ENCODE peak calls at places on chromosomes 5 and 9, in four cellular contexts. C is GM12878, I is H1, Z is HCT116. J is an unnamed sample. For H3K79me2, the result is how much of the 10 kb centered on the place peaks cover.

GRCh38 chr5:116495786-116496185 is 78.8 kb downstream of the SEMA6A start:
- DNase-seq in C (no peak), I (no peak), Z (no peak), J (no peak)

GRCh38 chr5:154333016-154333415 is 112.8 kb upstream of the SAP30L start:
- DNase-seq in C (no peak), I (no peak), Z (no peak), J (no peak)

GRCh38 chr5:31811210-31811609 is 172.3 kb downstream of the PDZD2 start:
- DNase-seq in C (no peak), I (no peak), Z (peak), J (peak)

GRCh38 chr9:75369989-75370388 is 281.7 kb downstream of the OSTF1 start:
- DNase-seq in C (no peak), I (no peak), Z (no peak), J (no peak)

GRCh38 chr5:1521054-1521453 is 2.7 kb downstream of the LPCAT1 start:
- DNase-seq in C (no peak), I (no peak), Z (no peak), J (no peak)

GRCh38 chr5:105735704-105736103 is 1935.0 kb downstream of the EFNA5 start:
- DNase-seq in C (no peak), I (no peak), Z (no peak), J (no peak)

GRCh38 chr5:117380316-117380715 is 805.7 kb upstream of the SEMA6A start:
- DNase-seq in C (no peak), I (no peak), Z (no peak), J (no peak)

GRCh38 chr9:35135988-35136387 is 20.3 kb upstream of the ATOSB start:
- DNase-seq in C (no peak), I (no peak), Z (no peak), J (no peak)

GRCh38 chr9:87556821-87557220 is 59.2 kb downstream of the DAPK1 start:
- DNase-seq in C (no peak), I (no peak), Z (no peak), J (no peak)

GRCh38 chr5:13814293-13814692 is 130.2 kb downstream of the DNAH5 start:
- DNase-seq in C (no peak), I (no peak), Z (no peak), J (no peak)

GRCh38 chr9:95341262-95342011 is 23.9 kb upstream of the FANCC start:
- DNase-seq in C (no peak), I (no peak), Z (no peak), J (peak)

GRCh38 chr9:125472926-125473701 is 211.5 kb downstream of the GAPVD1 start:
- DNase-seq in C (no peak), I (no peak), Z (no peak), J (peak)

GRCh38 chr9:125476645-125477044 is 215.0 kb downstream of the GAPVD1 start:
- DNase-seq in C (no peak), I (no peak), Z (no peak), J (no peak)

GRCh38 chr9:92325269-92325990 is at the start of the genes CENPP and NOL8:
- DNase-seq in C (peak), I (peak), Z (peak), J (peak)

GRCh38 chr5:76622973-76623596 is at the start of gene F2RL2:
- DNase-seq in C (no peak), I (no peak), Z (no peak), J (peak)

GRCh38 chr9:12516031-12516430 is 177.2 kb upstream of the TYRP1 start:
- DNase-seq in C (no peak), I (no peak), Z (no peak), J (no peak)

GRCh38 chr5:2556375-2556966 is 195.0 kb downstream of the IRX2 start:
- DNase-seq in C (no peak), I (no peak), Z (no peak), J (no peak)

GRCh38 chr9:93317495-93318094 is 133.7 kb downstream of the WNK2 start:
- DNase-seq in C (no peak), I (no peak), Z (no peak), J (no peak)

GRCh38 chr5:85931220-85931619 is 686.5 kb upstream of the COX7C start:
- DNase-seq in C (no peak), I (no peak), Z (no peak), J (no peak)

GRCh38 chr5:141094481-141095262 is at the start of gene PCDHB2:
- DNase-seq in C (no peak), I (peak), Z (no peak), J (peak)

GRCh38 chr5:67643531-67643930 is 446.9 kb upstream of the CD180 start:
- DNase-seq in C (no peak), I (no peak), Z (no peak), J (no peak)

GRCh38 chr9:134284273-134284672 is 42.0 kb upstream of the RXRA start:
- DNase-seq in C (no peak), I (no peak), Z (no peak), J (no peak)

GRCh38 chr5:157252741-157253465 is 13.0 kb upstream of the CYFIP2 start:
- DNase-seq in C (peak), I (no peak), Z (no peak), J (no peak)

DNA sequence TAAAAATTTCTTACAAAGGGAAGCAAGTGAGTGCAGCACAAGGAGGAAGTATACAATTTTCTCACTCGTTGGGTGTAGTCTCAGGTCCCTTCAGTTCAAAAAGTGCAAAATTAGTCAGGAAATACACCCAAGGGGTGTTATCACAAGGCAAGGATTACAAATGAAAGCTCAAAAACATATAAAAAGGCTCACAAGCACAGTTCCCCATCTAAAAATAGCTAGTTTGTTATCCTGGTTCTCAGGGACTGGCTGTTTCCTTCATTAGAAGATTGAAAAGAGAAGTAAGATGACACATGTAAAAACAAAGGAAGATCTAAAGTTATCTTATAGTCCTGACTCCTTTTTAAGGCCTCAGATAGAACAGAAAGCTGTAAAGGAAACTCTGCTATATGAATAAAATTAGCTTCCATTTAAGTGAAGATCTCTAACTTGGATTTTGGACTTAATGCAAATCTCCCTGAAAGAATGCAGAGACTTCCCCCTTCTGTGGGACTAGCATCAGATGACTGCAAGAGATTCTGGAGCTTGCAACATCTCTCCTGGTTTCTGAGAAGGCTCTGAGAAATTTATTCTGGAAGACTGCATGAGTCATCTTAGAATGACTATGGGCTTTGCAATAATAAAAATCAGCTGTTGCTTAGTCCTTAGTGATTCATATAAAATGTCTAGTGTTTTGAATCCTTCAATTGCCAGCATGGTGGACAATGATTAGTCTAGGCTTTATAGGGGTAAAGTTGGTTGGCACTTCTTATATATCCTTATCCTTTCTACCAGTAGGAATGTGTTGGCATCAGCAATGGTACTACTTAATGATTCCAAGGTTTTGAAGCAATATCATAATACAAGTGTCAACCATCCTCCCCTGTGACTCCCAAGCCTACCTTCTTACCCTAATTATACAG is 25.4 kb downstream of the DAB2 start:
- DNase-seq in C (no peak), I (no peak), Z (peak), J (peak)
- H3K4me2 ChIP-seq in C (no peak), I (no peak), Z (peak), J (peak)

GRCh38 chr5:69368458-69369368 is 607 bp downstream of the AK6 start:
- DNase-seq in C (no peak), I (no peak), Z (peak), J (peak)

GRCh38 chr5:69364850-69365249 is 4.5 kb downstream of the AK6 start:
- DNase-seq in C (no peak), I (no peak), Z (no peak), J (no peak)

GRCh38 chr5:69367697-69368279 is 1.5 kb downstream of the AK6 start:
- DNase-seq in C (no peak), I (no peak), Z (no peak), J (no peak)

GRCh38 chr5:69372394-69372793 is 2.8 kb downstream of the RAD17 start:
- DNase-seq in C (no peak), I (no peak), Z (no peak), J (no peak)

GRCh38 chr5:69369369-69370121 is at the start of the genes AK6, RAD17 and TAF9:
- DNase-seq in C (peak), I (peak), Z (peak), J (peak)
- H3K79me2 ChIP-seq in C (half or more), I (under half), Z (half or more), J (half or more)

GRCh38 chr9:70761139-70761538 is 346.7 kb upstream of the KLF9 start:
- DNase-seq in C (no peak), I (no peak), Z (no peak), J (no peak)
- TF ChIP-seq MAX in C (no peak), I (no peak), Z (no peak), J (no peak)

GRCh38 chr5:93601433-93602175 is 18.6 kb downstream of the NR2F1 start:
- DNase-seq in C (no peak), I (no peak), Z (no peak), J (no peak)

GRCh38 chr5:93603711-93604118 is 20.7 kb downstream of the NR2F1 start:
- DNase-seq in C (no peak), I (no peak), Z (no peak), J (no peak)

GRCh38 chr5:93601053-93601429 is 18.0 kb downstream of the NR2F1 start:
- DNase-seq in C (no peak), I (no peak), Z (no peak), J (no peak)

GRCh38 chr5:93603191-93603590 is 20.2 kb downstream of the NR2F1 start:
- DNase-seq in C (no peak), I (no peak), Z (no peak), J (no peak)

DNA sequence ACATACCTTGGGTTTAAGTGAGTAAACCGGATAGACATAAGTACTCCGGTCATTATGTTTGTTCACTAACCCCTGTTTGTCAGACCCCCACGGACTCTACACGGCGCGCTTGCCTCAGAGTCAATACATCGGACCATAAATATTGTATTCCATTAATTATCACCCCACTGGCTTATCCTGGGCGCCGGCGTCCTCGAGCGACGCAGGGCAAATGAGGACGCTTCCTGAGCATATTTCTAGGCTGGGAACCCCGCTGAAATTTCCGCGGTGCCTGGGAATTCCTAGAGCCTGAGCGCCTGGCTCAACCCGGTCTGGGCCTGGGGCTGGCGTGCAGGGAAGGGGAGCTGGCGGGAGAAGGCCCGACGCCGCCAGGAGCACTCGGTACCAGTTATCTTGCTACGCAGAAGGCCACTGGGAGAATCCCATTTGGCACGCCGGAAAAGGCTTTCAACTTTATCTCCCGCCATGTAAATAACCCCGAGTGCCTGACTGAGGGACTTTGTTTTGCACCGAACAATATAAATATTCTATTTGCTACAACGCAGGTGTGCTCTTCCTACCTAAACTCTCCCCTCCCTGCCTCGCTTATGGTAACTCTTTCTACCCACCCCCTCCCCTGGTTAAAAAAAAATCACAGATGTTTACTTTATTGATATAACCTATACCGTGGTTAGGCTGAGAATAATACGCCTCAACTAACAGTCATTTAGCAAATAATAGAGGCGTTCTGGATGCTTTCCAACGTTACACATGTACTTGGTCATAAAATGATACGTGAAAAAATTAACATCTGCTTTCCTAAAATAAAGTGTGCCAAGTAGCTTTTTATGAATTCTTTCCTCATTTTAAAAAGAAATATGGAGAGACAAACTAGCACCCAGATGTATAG is 19.5 kb downstream of the NR2F1 start:
- DNase-seq in C (no peak), I (no peak), Z (no peak), J (no peak)
- H3K4me2 ChIP-seq in C (no peak), I (peak), Z (no peak), J (no peak)

DNA sequence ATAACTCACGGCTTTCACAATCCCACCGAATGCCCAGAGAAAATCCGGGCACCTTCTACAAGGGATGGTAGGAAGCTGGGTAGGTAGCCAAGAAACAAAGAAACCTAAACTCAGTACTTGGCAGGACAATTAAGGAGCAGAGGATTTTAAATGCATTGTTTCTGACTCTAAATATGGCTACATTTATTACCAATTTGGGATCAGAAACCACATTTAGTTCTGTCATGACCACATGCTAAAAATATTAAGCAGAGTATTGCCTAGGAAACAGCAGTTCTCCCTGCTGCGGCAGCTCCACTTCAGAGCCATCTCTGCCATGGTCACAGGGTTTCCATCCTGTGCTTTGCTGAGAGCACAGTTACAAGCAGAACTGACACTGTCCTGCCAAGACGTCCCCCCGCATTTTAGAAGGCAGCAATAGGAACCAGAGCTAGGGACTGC is 57.5 kb downstream of the SIL1 start:
- DNase-seq in C (no peak), I (no peak), Z (no peak), J (no peak)
- H3K79me2 ChIP-seq in C (under half), I (under half), Z (under half), J (under half)

DNA sequence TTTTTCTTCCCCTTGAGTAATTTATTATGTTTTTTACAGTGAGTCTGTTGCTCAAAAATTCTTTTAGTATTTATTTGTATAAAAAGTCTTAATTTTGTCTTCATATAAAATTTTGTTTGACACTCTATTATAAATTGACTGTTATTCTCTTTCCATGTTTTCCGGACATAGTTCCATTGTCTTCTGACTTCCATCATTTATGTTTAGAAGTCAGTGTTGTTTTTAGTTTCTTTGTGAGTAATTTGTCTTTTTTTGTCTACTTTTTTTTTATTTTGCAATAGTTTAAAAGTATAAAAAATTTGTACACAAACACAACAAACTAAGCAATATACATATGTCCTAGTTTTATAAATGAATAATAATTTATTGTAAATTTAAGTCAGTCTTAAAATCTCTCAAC is 25.7 kb upstream of the SPDL1 start:
- DNase-seq in C (no peak), I (no peak), Z (no peak), J (no peak)
- TF ChIP-seq MAX in C (no peak), I (no peak), Z (no peak), J (no peak)

J was measured in endothelial cell of umbilical vein.